ENCODE peak calls at places on chromosome 1, in six cellular contexts. One of them, this sample, is unnamed.

GRCh38 chr1:176719478-176719877 is 256.5 kb downstream of the PAPPA2 start:
- DNase-seq in CD4-positive, alpha-beta T cell: no peak
- DNase-seq in mesenchymal stem cell: no peak
- DNase-seq in gastrocnemius medialis: no peak
- DNase-seq in upper lobe of left lung: no peak
- DNase-seq in HCT116: no peak
- DNase-seq in this sample: no peak

GRCh38 chr1:87224209-87224608 is 104.5 kb upstream of the LMO4 start:
- DNase-seq in CD4-positive, alpha-beta T cell: no peak
- DNase-seq in mesenchymal stem cell: peak; percentile 85
- DNase-seq in gastrocnemius medialis: no peak
- DNase-seq in upper lobe of left lung: no peak
- DNase-seq in HCT116: peak; percentile 46
- DNase-seq in this sample: no peak

GRCh38 chr1:228092342-228093049 is 10.0 kb downstream of the ARF1 start:
- DNase-seq in CD4-positive, alpha-beta T cell: no peak
- DNase-seq in mesenchymal stem cell: no peak
- DNase-seq in gastrocnemius medialis: no peak
- DNase-seq in upper lobe of left lung: no peak
- DNase-seq in HCT116: no peak
- DNase-seq in this sample: no peak

GRCh38 chr1:100736766-100737165 is 17.2 kb downstream of the VCAM1 start:
- DNase-seq in CD4-positive, alpha-beta T cell: no peak
- DNase-seq in mesenchymal stem cell: peak; percentile 77
- DNase-seq in gastrocnemius medialis: no peak
- DNase-seq in upper lobe of left lung: no peak
- DNase-seq in HCT116: no peak
- DNase-seq in this sample: no peak

GRCh38 chr1:33379631-33380354 is 51.1 kb downstream of the PHC2 start:
- DNase-seq in CD4-positive, alpha-beta T cell: no peak
- DNase-seq in mesenchymal stem cell: no peak
- DNase-seq in gastrocnemius medialis: no peak
- DNase-seq in upper lobe of left lung: peak; percentile 38
- DNase-seq in HCT116: no peak
- DNase-seq in this sample: no peak

GRCh38 chr1:100703052-100703451 is 16.5 kb upstream of the VCAM1 start:
- DNase-seq in CD4-positive, alpha-beta T cell: no peak
- DNase-seq in mesenchymal stem cell: no peak
- DNase-seq in gastrocnemius medialis: no peak
- DNase-seq in upper lobe of left lung: no peak
- DNase-seq in HCT116: no peak
- DNase-seq in this sample: no peak

GRCh38 chr1:213192026-213192425 is 141.0 kb downstream of the RPS6KC1 start:
- DNase-seq in CD4-positive, alpha-beta T cell: no peak
- DNase-seq in mesenchymal stem cell: no peak
- DNase-seq in gastrocnemius medialis: no peak
- DNase-seq in upper lobe of left lung: no peak
- DNase-seq in HCT116: no peak
- DNase-seq in this sample: no peak

GRCh38 chr1:212566522-212567479 is 41.8 kb upstream of the ATF3 start:
- DNase-seq in CD4-positive, alpha-beta T cell: peak; percentile 45
- DNase-seq in mesenchymal stem cell: peak; percentile 92
- DNase-seq in gastrocnemius medialis: no peak
- DNase-seq in upper lobe of left lung: peak; percentile 65
- DNase-seq in HCT116: peak; percentile 45
- DNase-seq in this sample: peak; percentile 40

GRCh38 chr1:227370463-227371254 is 52.4 kb upstream of the CDC42BPA start:
- DNase-seq in CD4-positive, alpha-beta T cell: no peak
- DNase-seq in mesenchymal stem cell: peak; percentile 17
- DNase-seq in gastrocnemius medialis: no peak
- DNase-seq in upper lobe of left lung: no peak
- DNase-seq in HCT116: no peak
- DNase-seq in this sample: no peak

GRCh38 chr1:158400901-158401300 is 1.6 kb upstream of the OR10T2 start:
- DNase-seq in CD4-positive, alpha-beta T cell: no peak
- DNase-seq in mesenchymal stem cell: no peak
- DNase-seq in gastrocnemius medialis: no peak
- DNase-seq in upper lobe of left lung: no peak
- DNase-seq in HCT116: no peak
- DNase-seq in this sample: no peak

GRCh38 chr1:41362749-41363631 is 1.8 kb downstream of the FOXO6 start:
- DNase-seq in CD4-positive, alpha-beta T cell: no peak
- DNase-seq in mesenchymal stem cell: no peak
- DNase-seq in gastrocnemius medialis: no peak
- DNase-seq in upper lobe of left lung: no peak
- DNase-seq in HCT116: no peak
- DNase-seq in this sample: no peak

GRCh38 chr1:41361028-41361494 is at the start of gene FOXO6:
- DNase-seq in CD4-positive, alpha-beta T cell: peak; percentile 90
- DNase-seq in mesenchymal stem cell: peak; percentile 98
- DNase-seq in gastrocnemius medialis: peak; percentile 97
- DNase-seq in upper lobe of left lung: peak; percentile 100
- DNase-seq in HCT116: peak; percentile 95
- DNase-seq in this sample: peak; percentile 90

GRCh38 chr1:41360074-41361027 is 883 bp upstream of the FOXO6 start:
- DNase-seq in CD4-positive, alpha-beta T cell: no peak
- DNase-seq in mesenchymal stem cell: peak; percentile 43
- DNase-seq in gastrocnemius medialis: no peak
- DNase-seq in upper lobe of left lung: no peak
- DNase-seq in HCT116: no peak
- DNase-seq in this sample: no peak

GRCh38 chr1:41362357-41362721 is 1.1 kb downstream of the FOXO6 start:
- DNase-seq in CD4-positive, alpha-beta T cell: no peak
- DNase-seq in mesenchymal stem cell: no peak
- DNase-seq in gastrocnemius medialis: no peak
- DNase-seq in upper lobe of left lung: no peak
- DNase-seq in HCT116: no peak
- DNase-seq in this sample: no peak

GRCh38 chr1:41361495-41362356 is 492 bp downstream of the FOXO6 start:
- DNase-seq in CD4-positive, alpha-beta T cell: no peak
- DNase-seq in mesenchymal stem cell: no peak
- DNase-seq in gastrocnemius medialis: no peak
- DNase-seq in upper lobe of left lung: no peak
- DNase-seq in HCT116: no peak
- DNase-seq in this sample: peak; percentile 56
- H3K27me3 ChIP-seq in CD4-positive, alpha-beta T cell: peaks cover 19% of the 10 kb centered on the region
- H3K27me3 ChIP-seq in mesenchymal stem cell: peaks cover 64% of the 10 kb centered on the region
- H3K27me3 ChIP-seq in gastrocnemius medialis: no peaks in the 10 kb centered on the region
- H3K27me3 ChIP-seq in upper lobe of left lung: peaks cover 3% of the 10 kb centered on the region
- H3K27me3 ChIP-seq in HCT116: no peaks in the 10 kb centered on the region
- H3K27me3 ChIP-seq in this sample: no peaks in the 10 kb centered on the region

GRCh38 chr1:110610084-110610483 is 3.9 kb upstream of the KCNA2 start:
- DNase-seq in CD4-positive, alpha-beta T cell: no peak
- DNase-seq in mesenchymal stem cell: no peak
- DNase-seq in gastrocnemius medialis: no peak
- DNase-seq in upper lobe of left lung: no peak
- DNase-seq in HCT116: no peak
- DNase-seq in this sample: no peak
- H3K27me3 ChIP-seq in CD4-positive, alpha-beta T cell: peaks cover 33% of the 10 kb centered on the region
- H3K27me3 ChIP-seq in mesenchymal stem cell: peaks cover 91% of the 10 kb centered on the region
- H3K27me3 ChIP-seq in gastrocnemius medialis: peaks cover 32% of the 10 kb centered on the region
- H3K27me3 ChIP-seq in upper lobe of left lung: peaks cover 10% of the 10 kb centered on the region
- H3K27me3 ChIP-seq in HCT116: peaks cover 3% of the 10 kb centered on the region
- H3K27me3 ChIP-seq in this sample: peaks cover 45% of the 10 kb centered on the region

GRCh38 chr1:202639500-202639899 is 70.8 kb downstream of the SYT2 start:
- DNase-seq in CD4-positive, alpha-beta T cell: no peak
- DNase-seq in mesenchymal stem cell: peak; percentile 86
- DNase-seq in gastrocnemius medialis: no peak
- DNase-seq in upper lobe of left lung: no peak
- DNase-seq in HCT116: no peak
- DNase-seq in this sample: no peak
- H3K27me3 ChIP-seq in CD4-positive, alpha-beta T cell: peaks cover 53% of the 10 kb centered on the region
- H3K27me3 ChIP-seq in mesenchymal stem cell: peaks cover 89% of the 10 kb centered on the region
- H3K27me3 ChIP-seq in gastrocnemius medialis: peaks cover 28% of the 10 kb centered on the region
- H3K27me3 ChIP-seq in upper lobe of left lung: peaks cover 7% of the 10 kb centered on the region
- H3K27me3 ChIP-seq in HCT116: peaks cover 8% of the 10 kb centered on the region
- H3K27me3 ChIP-seq in this sample: peaks cover 11% of the 10 kb centered on the region

GRCh38 chr1:217135987-217136894 is 413.0 kb upstream of the ESRRG start:
- DNase-seq in CD4-positive, alpha-beta T cell: no peak
- DNase-seq in mesenchymal stem cell: no peak
- DNase-seq in gastrocnemius medialis: no peak
- DNase-seq in upper lobe of left lung: no peak
- DNase-seq in HCT116: no peak
- DNase-seq in this sample: no peak

GRCh38 chr1:217135569-217135915 is 412.3 kb upstream of the ESRRG start:
- DNase-seq in CD4-positive, alpha-beta T cell: no peak
- DNase-seq in mesenchymal stem cell: peak; percentile 32
- DNase-seq in gastrocnemius medialis: no peak
- DNase-seq in upper lobe of left lung: no peak
- DNase-seq in HCT116: no peak
- DNase-seq in this sample: no peak

GRCh38 chr1:217134857-217135568 is 411.8 kb upstream of the ESRRG start:
- DNase-seq in CD4-positive, alpha-beta T cell: no peak
- DNase-seq in mesenchymal stem cell: peak; percentile 10
- DNase-seq in gastrocnemius medialis: no peak
- DNase-seq in upper lobe of left lung: no peak
- DNase-seq in HCT116: no peak
- DNase-seq in this sample: no peak

GRCh38 chr1:217133958-217134856 is 411.0 kb upstream of the ESRRG start:
- DNase-seq in CD4-positive, alpha-beta T cell: no peak
- DNase-seq in mesenchymal stem cell: peak; percentile 42
- DNase-seq in gastrocnemius medialis: no peak
- DNase-seq in upper lobe of left lung: no peak
- DNase-seq in HCT116: no peak
- DNase-seq in this sample: no peak

DNA sequence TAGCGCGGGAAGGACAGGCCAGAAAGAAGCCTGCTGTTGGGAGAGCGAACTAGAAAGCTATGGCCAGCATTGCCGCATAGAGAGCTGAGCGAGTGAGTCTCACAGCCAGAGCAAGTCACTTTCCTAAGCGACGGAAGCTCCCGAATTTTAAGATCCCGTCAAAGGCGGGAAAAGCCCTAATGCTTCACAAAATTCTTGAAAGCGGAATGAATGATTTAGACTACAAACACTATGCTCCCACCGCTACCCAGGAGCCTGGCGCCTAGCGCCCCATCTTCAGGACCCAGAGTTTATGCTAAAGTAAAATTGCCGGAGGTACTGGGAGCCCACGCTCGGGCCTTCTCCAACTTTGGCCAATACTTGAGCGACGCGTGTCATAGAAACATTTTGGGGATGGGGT is 409.9 kb upstream of the ESRRG start:
- DNase-seq in CD4-positive, alpha-beta T cell: no peak
- DNase-seq in mesenchymal stem cell: no peak
- DNase-seq in gastrocnemius medialis: no peak
- DNase-seq in upper lobe of left lung: no peak
- DNase-seq in HCT116: no peak
- DNase-seq in this sample: no peak
- H3K27me3 ChIP-seq in CD4-positive, alpha-beta T cell: peaks cover 54% of the 10 kb centered on the region
- H3K27me3 ChIP-seq in mesenchymal stem cell: peaks cover 58% of the 10 kb centered on the region
- H3K27me3 ChIP-seq in gastrocnemius medialis: peaks cover 11% of the 10 kb centered on the region
- H3K27me3 ChIP-seq in upper lobe of left lung: no peaks in the 10 kb centered on the region
- H3K27me3 ChIP-seq in HCT116: no peaks in the 10 kb centered on the region
- H3K27me3 ChIP-seq in this sample: no peaks in the 10 kb centered on the region

DNA sequence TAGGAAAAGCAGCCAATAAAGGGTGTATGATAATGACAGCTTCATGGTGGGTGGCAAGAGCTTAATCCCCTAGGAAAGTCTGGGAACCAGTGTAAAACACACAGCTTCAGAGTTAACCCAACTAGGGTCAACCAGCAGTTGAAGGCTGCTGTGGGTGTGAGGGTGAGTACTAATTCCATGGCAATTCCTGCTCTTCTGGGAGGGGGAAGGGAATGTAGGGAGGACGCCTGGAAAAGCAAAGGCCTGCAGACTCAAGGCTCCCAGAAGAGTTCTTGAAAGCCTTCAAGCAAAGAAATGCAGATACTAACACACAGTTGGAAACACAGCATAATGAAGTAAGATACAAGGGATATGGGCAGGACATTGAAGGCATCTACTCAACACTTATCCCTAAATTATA is 28.1 kb downstream of the TTLL7 start:
- DNase-seq in CD4-positive, alpha-beta T cell: no peak
- DNase-seq in mesenchymal stem cell: no peak
- DNase-seq in gastrocnemius medialis: no peak
- DNase-seq in upper lobe of left lung: no peak
- DNase-seq in HCT116: no peak
- DNase-seq in this sample: no peak
- H3K27me3 ChIP-seq in CD4-positive, alpha-beta T cell: no peaks in the 10 kb centered on the region
- H3K27me3 ChIP-seq in mesenchymal stem cell: no peaks in the 10 kb centered on the region
- H3K27me3 ChIP-seq in gastrocnemius medialis: no peaks in the 10 kb centered on the region
- H3K27me3 ChIP-seq in upper lobe of left lung: no peaks in the 10 kb centered on the region
- H3K27me3 ChIP-seq in HCT116: no peaks in the 10 kb centered on the region
- H3K27me3 ChIP-seq in this sample: no peaks in the 10 kb centered on the region

DNA sequence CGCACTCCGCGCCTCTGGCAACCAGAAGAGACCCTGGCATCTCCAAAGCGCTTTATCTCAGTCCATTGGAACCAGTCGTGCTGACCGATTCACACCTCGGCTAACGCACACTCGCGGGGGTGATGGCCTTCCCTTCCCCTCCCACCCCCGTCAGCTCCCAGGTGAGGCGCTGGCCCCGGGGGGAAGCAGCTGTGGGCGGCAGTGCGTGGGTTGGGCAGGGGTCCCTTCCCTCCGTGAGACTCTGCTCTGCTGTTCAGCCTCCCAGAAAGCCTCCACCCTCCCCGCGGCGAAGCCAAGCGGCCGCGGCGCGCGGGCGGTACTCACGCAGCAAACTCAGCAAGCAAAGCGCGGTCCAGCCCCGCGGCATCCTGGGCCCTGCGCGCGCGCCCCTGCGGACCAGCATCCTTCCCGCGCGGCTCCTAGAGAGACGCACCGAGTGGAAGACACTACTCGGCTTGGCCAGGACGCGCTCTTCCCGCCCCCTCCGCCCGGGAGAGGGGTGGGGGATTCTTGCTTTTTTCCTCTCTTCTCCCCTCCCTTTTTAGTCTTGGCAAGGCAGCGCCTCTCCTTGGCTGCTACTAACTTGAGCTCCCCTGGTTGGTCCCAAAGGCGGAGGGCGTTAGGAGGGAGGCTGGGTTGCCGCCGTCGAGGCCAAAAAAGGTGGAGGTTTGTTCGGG is at the start of gene CD34:
- DNase-seq in CD4-positive, alpha-beta T cell: no peak
- DNase-seq in mesenchymal stem cell: no peak
- DNase-seq in gastrocnemius medialis: no peak
- DNase-seq in upper lobe of left lung: no peak
- DNase-seq in HCT116: no peak
- DNase-seq in this sample: peak; percentile 24
- H3K27me3 ChIP-seq in CD4-positive, alpha-beta T cell: peaks cover 40% of the 10 kb centered on the region
- H3K27me3 ChIP-seq in mesenchymal stem cell: peaks cover 17% of the 10 kb centered on the region
- H3K27me3 ChIP-seq in gastrocnemius medialis: peaks cover 11% of the 10 kb centered on the region
- H3K27me3 ChIP-seq in upper lobe of left lung: no peaks in the 10 kb centered on the region
- H3K27me3 ChIP-seq in HCT116: no peaks in the 10 kb centered on the region
- H3K27me3 ChIP-seq in this sample: peaks cover 21% of the 10 kb centered on the region

This sample was measured in HAP-1.